ENCODE peak calls at places on chromosomes 3 and 15, in ten cellular contexts. F, P, Q, M, D, B, V, S, L and W are unnamed samples.

GRCh38 chr3:15478300-15478979 is 43.1 kb downstream of the COLQ start:
- DNase-seq in F (no peak), P (no peak), Q (no peak), M (no peak), D (no peak), B (no peak), V (no peak), S (no peak), L (no peak), W (no peak)

GRCh38 chr3:69724722-69725435 is 14.4 kb upstream of the MITF start:
- DNase-seq in F (no peak), P (peak), Q (no peak), M (no peak), D (no peak), B (no peak), V (no peak), S (no peak), L (no peak), W (no peak)

GRCh38 chr3:11155341-11156025 is 1.2 kb downstream of the HRH1 start:
- DNase-seq in F (peak), P (peak), Q (no peak), M (peak), D (no peak), B (peak), V (no peak), S (peak), L (no peak), W (peak)

GRCh38 chr3:187888658-187889057 is 143.4 kb upstream of the BCL6 start:
- DNase-seq in F (no peak), P (no peak), Q (no peak), M (no peak), D (no peak), B (no peak), V (no peak), S (no peak), L (no peak), W (no peak)

GRCh38 chr3:39479701-39480414 is 12.4 kb downstream of the MOBP start:
- DNase-seq in F (no peak), P (no peak), Q (no peak), M (no peak), D (no peak), B (no peak), V (no peak), S (no peak), L (no peak), W (no peak)

GRCh38 chr15:80749589-80749988 is 29.6 kb upstream of the CEMIP start:
- DNase-seq in F (no peak), P (no peak), Q (no peak), M (peak), D (no peak), B (no peak), V (no peak), S (no peak), L (no peak), W (no peak)

GRCh38 chr3:30628188-30628930 is 22.0 kb downstream of the TGFBR2 start:
- DNase-seq in F (no peak), P (no peak), Q (no peak), M (no peak), D (no peak), B (no peak), V (no peak), S (no peak), L (no peak), W (no peak)

GRCh38 chr15:70400766-70401541 is 303.2 kb upstream of the TLE3 start:
- DNase-seq in F (no peak), P (no peak), Q (no peak), M (no peak), D (no peak), B (no peak), V (no peak), S (no peak), L (no peak), W (no peak)

GRCh38 chr3:127534564-127534963 is 56.0 kb downstream of the TPRA1 start:
- DNase-seq in F (no peak), P (no peak), Q (no peak), M (no peak), D (no peak), B (no peak), V (no peak), S (no peak), L (no peak), W (no peak)

GRCh38 chr3:188343894-188344293 is 189.9 kb downstream of the LPP start:
- DNase-seq in F (no peak), P (no peak), Q (no peak), M (no peak), D (no peak), B (no peak), V (no peak), S (no peak), L (no peak), W (no peak)

GRCh38 chr15:31483053-31483923 is 156.7 kb downstream of the KLF13 start:
- DNase-seq in F (no peak), P (no peak), Q (no peak), M (no peak), D (no peak), B (peak), V (peak), S (peak), L (peak), W (no peak)

GRCh38 chr3:188760408-188760807 is 411.4 kb upstream of the TPRG1 start:
- DNase-seq in F (no peak), P (no peak), Q (no peak), M (peak), D (no peak), B (no peak), V (no peak), S (no peak), L (no peak), W (no peak)

GRCh38 chr3:130692455-130692854 is 54.2 kb downstream of the PIK3R4 start:
- DNase-seq in F (no peak), P (no peak), Q (no peak), M (peak), D (no peak), B (no peak), V (no peak), S (no peak), L (no peak), W (no peak)

GRCh38 chr3:111917300-111917699 is 58.2 kb downstream of the PHLDB2 start:
- DNase-seq in F (no peak), P (no peak), Q (no peak), M (no peak), D (no peak), B (no peak), V (no peak), S (no peak), L (no peak), W (no peak)

GRCh38 chr15:34583399-34584320 is at the start of gene GOLGA8B:
- DNase-seq in F (peak), P (peak), Q (peak), M (no peak), D (peak), B (peak), V (peak), S (peak), L (peak), W (peak)

GRCh38 chr3:163368168-163368567 is 1710.1 kb downstream of the SI start:
- DNase-seq in F (no peak), P (no peak), Q (no peak), M (no peak), D (no peak), B (no peak), V (no peak), S (no peak), L (no peak), W (no peak)

GRCh38 chr15:64697911-64698369 is 77.4 kb downstream of the RBPMS2 start:
- DNase-seq in F (no peak), P (no peak), Q (no peak), M (no peak), D (no peak), B (no peak), V (no peak), S (no peak), L (no peak), W (no peak)

GRCh38 chr3:108053025-108053424 is 37.8 kb downstream of the CD47 start:
- DNase-seq in F (no peak), P (no peak), Q (no peak), M (peak), D (no peak), B (no peak), V (no peak), S (no peak), L (no peak), W (no peak)

GRCh38 chr3:31404871-31405270 is 127.9 kb upstream of the STT3B start:
- DNase-seq in F (no peak), P (no peak), Q (no peak), M (no peak), D (no peak), B (no peak), V (no peak), S (no peak), L (no peak), W (no peak)

GRCh38 chr3:104632521-104632920 is 734.2 kb upstream of the ALCAM start:
- DNase-seq in F (no peak), P (no peak), Q (no peak), M (no peak), D (no peak), B (no peak), V (no peak), S (no peak), L (no peak), W (no peak)

GRCh38 chr15:45638641-45639040 is 3.8 kb downstream of the SQOR start:
- DNase-seq in F (no peak), P (no peak), Q (no peak), M (no peak), D (no peak), B (no peak), V (no peak), S (no peak), L (no peak), W (no peak)

GRCh38 chr3:13022348-13023250 is 50.6 kb downstream of the IQSEC1 start:
- DNase-seq in F (no peak), P (peak), Q (peak), M (no peak), D (no peak), B (no peak), V (no peak), S (no peak), L (no peak), W (peak)

GRCh38 chr3:187403768-187404270 is 35.6 kb downstream of the RTP4 start:
- DNase-seq in F (no peak), P (no peak), Q (peak), M (peak), D (no peak), B (no peak), V (no peak), S (no peak), L (no peak), W (no peak)

GRCh38 chr3:15519096-15519495 is 2.4 kb downstream of the COLQ start:
- DNase-seq in F (no peak), P (no peak), Q (no peak), M (no peak), D (no peak), B (no peak), V (no peak), S (no peak), L (no peak), W (no peak)

GRCh38 chr3:16189201-16189600 is 14.7 kb downstream of the GALNT15 start:
- DNase-seq in F (no peak), P (no peak), Q (no peak), M (no peak), D (no peak), B (no peak), V (no peak), S (no peak), L (no peak), W (no peak)

GRCh38 chr3:47732143-47732542 is 49.5 kb downstream of the SMARCC1 start:
- DNase-seq in F (no peak), P (no peak), Q (no peak), M (no peak), D (no peak), B (no peak), V (no peak), S (no peak), L (no peak), W (no peak)

GRCh38 chr15:24772709-24773373 is 97.3 kb downstream of the NPAP1 start:
- DNase-seq in F (peak), P (peak), Q (peak), M (peak), D (no peak), B (peak), V (peak), S (peak), L (peak), W (peak)

GRCh38 chr15:66580643-66581042 is 14.8 kb upstream of the LCTL start:
- DNase-seq in F (no peak), P (no peak), Q (no peak), M (no peak), D (no peak), B (no peak), V (no peak), S (no peak), L (no peak), W (no peak)

GRCh38 chr15:31228980-31229826 is 97.4 kb upstream of the KLF13 start:
- DNase-seq in F (no peak), P (no peak), Q (no peak), M (no peak), D (peak), B (no peak), V (no peak), S (no peak), L (no peak), W (no peak)

GRCh38 chr3:195319060-195319459 is 48.1 kb upstream of the XXYLT1 start:
- DNase-seq in F (no peak), P (no peak), Q (no peak), M (no peak), D (no peak), B (no peak), V (no peak), S (no peak), L (no peak), W (no peak)

GRCh38 chr15:74270155-74270554 is 34.0 kb downstream of the CCDC33 start:
- DNase-seq in F (no peak), P (no peak), Q (no peak), M (no peak), D (no peak), B (no peak), V (no peak), S (no peak), L (no peak), W (no peak)

GRCh38 chr15:100918690-100919480 is at the start of gene LRRK1:
- DNase-seq in F (no peak), P (peak), Q (no peak), M (no peak), D (no peak), B (no peak), V (no peak), S (peak), L (no peak), W (no peak)

GRCh38 chr3:55000546-55000945 is 72.7 kb upstream of the LRTM1 start:
- DNase-seq in F (no peak), P (no peak), Q (peak), M (no peak), D (no peak), B (no peak), V (no peak), S (no peak), L (no peak), W (no peak)

GRCh38 chr3:33699275-33699674 is 18.8 kb downstream of the CLASP2 start:
- DNase-seq in F (no peak), P (no peak), Q (no peak), M (no peak), D (no peak), B (no peak), V (no peak), S (no peak), L (no peak), W (no peak)

GRCh38 chr15:99283739-99284138 is 32.5 kb downstream of the LRRC28 start:
- DNase-seq in F (no peak), P (no peak), Q (no peak), M (no peak), D (no peak), B (no peak), V (no peak), S (no peak), L (no peak), W (no peak)

GRCh38 chr3:152241142-152242067 is 27.3 kb upstream of the MBNL1 start:
- DNase-seq in F (no peak), P (no peak), Q (no peak), M (no peak), D (no peak), B (no peak), V (no peak), S (no peak), L (no peak), W (no peak)

GRCh38 chr3:182644013-182644412 is 149.3 kb upstream of the ATP11B start:
- DNase-seq in F (no peak), P (no peak), Q (no peak), M (no peak), D (no peak), B (no peak), V (no peak), S (no peak), L (no peak), W (no peak)